ENCODE peak calls at places on chromosomes 6 and 20, in six cellular contexts. U, Q, R, B, P and H are unnamed samples.

GRCh38 chr6:99905209-99906106 is 88.6 kb downstream of the MCHR2 start:
- DNase-seq in U (peak), Q (peak), R (peak), B (no peak), P (peak), H (no peak)

GRCh38 chr6:132234356-132234755 is 166.9 kb downstream of the MOXD1 start:
- DNase-seq in U (no peak), Q (no peak), R (no peak), B (no peak), P (no peak), H (no peak)

GRCh38 chr6:70709826-70710225 is 42.1 kb downstream of the SMAP1 start:
- DNase-seq in U (no peak), Q (peak), R (peak), B (no peak), P (peak), H (peak)

GRCh38 chr6:137313928-137314855 is 95.0 kb upstream of the IFNGR1 start:
- DNase-seq in U (peak), Q (peak), R (peak), B (no peak), P (peak), H (peak)

GRCh38 chr20:1809121-1809520 is 86.1 kb upstream of the SIRPA start:
- DNase-seq in U (no peak), Q (peak), R (peak), B (no peak), P (no peak), H (no peak)

GRCh38 chr20:2509794-2510193 is 1.1 kb upstream of the ZNF343 start:
- DNase-seq in U (no peak), Q (no peak), R (no peak), B (no peak), P (no peak), H (no peak)

GRCh38 chr20:52410182-52410647 is 218.6 kb upstream of the ZFP64 start:
- DNase-seq in U (no peak), Q (peak), R (no peak), B (no peak), P (peak), H (no peak)

GRCh38 chr6:159422041-159422984 is 253.1 kb downstream of the FNDC1 start:
- DNase-seq in U (no peak), Q (no peak), R (no peak), B (no peak), P (no peak), H (no peak)

GRCh38 chr20:53828673-53829085 is 235.0 kb upstream of the ZNF217 start:
- DNase-seq in U (no peak), Q (peak), R (peak), B (no peak), P (peak), H (peak)

GRCh38 chr6:33610057-33610456 is 11.1 kb upstream of the ITPR3 start:
- DNase-seq in U (no peak), Q (no peak), R (peak), B (no peak), P (no peak), H (no peak)
- H3K4me3 ChIP-seq in U (no peak), Q (no peak), R (no peak), B (no peak), P (no peak), H (no peak)

GRCh38 chr20:17727351-17727750 is 27.6 kb downstream of the BANF2 start:
- DNase-seq in U (no peak), Q (no peak), R (no peak), B (no peak), P (no peak), H (no peak)
- TF ChIP-seq CTCF in U (no peak), Q (no peak), R (no peak), B (no peak), P (no peak), H (no peak)

GRCh38 chr20:44159711-44160110 is 27.3 kb downstream of the JPH2 start:
- DNase-seq in U (no peak), Q (no peak), R (no peak), B (no peak), P (no peak), H (no peak)
- H3K4me3 ChIP-seq in U (no peak), Q (no peak), R (no peak), B (no peak), P (no peak), H (no peak)

DNA sequence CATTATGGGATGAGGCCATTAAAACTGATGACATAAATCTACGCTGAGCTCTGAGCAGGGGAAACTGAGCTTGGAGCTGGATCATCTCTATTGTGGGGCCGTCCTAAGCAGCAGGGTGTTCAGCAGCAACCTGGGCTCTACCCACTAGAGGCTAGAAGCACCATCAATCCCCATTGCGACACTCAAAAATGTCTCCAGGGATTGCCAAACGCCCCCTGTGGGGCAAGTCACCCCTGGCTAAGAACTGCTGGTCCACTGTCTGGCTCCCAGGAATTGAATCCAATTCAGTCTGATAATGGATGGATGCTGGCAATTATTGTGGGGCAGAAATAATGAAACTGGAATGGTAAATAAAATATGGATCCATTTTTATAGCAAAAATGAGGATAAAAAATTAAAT is 38.2 kb downstream of the PMEPA1 start:
- DNase-seq in U (no peak), Q (no peak), R (no peak), B (no peak), P (no peak), H (no peak)
- TF ChIP-seq CTCF in U (no peak), Q (no peak), R (no peak), B (no peak), P (peak), H (peak)

GRCh38 chr6:33204165-33204414 is 365 bp upstream of the HSD17B8 start:
- DNase-seq in U (no peak), Q (no peak), R (no peak), B (no peak), P (no peak), H (no peak)
- H3K4me3 ChIP-seq in U (no peak), Q (no peak), R (no peak), B (no peak), P (no peak), H (peak)

DNA sequence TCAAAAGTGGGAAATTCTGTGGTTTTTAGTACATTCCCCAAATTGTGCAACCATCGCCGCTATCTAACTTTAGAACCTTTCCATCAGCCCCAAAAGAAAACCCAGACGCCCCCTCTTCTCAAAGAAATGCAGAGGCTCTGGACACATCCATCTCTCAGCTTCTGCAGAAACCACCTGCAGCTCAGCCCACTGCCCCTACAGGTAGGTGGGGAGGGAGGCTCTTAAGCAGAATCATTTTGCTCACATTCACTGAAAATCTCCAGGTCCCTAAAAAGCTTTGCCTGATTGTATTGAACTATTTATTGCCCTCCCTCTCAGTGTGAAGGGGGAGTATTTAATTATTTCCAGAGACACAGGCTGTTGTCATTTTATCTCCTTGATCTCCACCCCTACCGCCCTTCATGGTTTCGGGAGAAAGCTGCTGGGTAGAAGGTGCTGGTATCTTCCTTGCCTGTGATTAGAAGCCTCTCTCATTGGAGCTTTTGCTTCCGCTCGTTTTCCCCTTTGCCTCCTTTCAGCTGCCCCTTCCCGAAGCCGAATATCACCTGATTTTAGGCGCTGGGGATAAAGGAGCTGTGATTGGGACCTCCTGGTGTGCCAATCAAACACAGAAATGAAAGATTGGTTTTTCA is 68.8 kb upstream of the KCNG1 start:
- DNase-seq in U (no peak), Q (peak), R (no peak), B (no peak), P (no peak), H (no peak)
- TF ChIP-seq CTCF in U (no peak), Q (no peak), R (no peak), B (no peak), P (no peak), H (no peak)